ENCODE peak calls at places on chromosomes 1 and 21, in nine cellular contexts. H is GM23338, N is sigmoid colon, G is stomach, F is HCT116, O is SK-N-SH, D is endothelial cell of umbilical vein, W is HepG2, Q is upper lobe of left lung. Y is an unnamed sample.

GRCh38 chr1:165629848-165630628 is 996 bp upstream of the MGST3 start:
- DNase-seq in H (peak; percentile 81), N (no peak), G (no peak), F (no peak), O (peak; percentile 55), D (no peak), W (no peak), Q (no peak), Y (no peak)

GRCh38 chr21:44615881-44616590 is 4.2 kb downstream of the KRTAP10-8 start:
- DNase-seq in H (no peak), N (no peak), G (no peak), F (no peak), O (no peak), D (no peak), W (no peak), Q (no peak), Y (no peak)

GRCh38 chr1:24117722-24118409 is 5.9 kb upstream of the MYOM3 start:
- DNase-seq in H (no peak), N (no peak), G (peak; percentile 32), F (peak; percentile 10), O (no peak), D (no peak), W (peak; percentile 54), Q (no peak), Y (peak; percentile 67)

GRCh38 chr1:36516372-36517018 is 33.8 kb upstream of the CSF3R start:
- DNase-seq in H (peak; percentile 86), N (peak; percentile 55), G (peak; percentile 67), F (peak; percentile 39), O (peak; percentile 87), D (peak; percentile 43), W (peak; percentile 60), Q (peak; percentile 82), Y (peak; percentile 24)

GRCh38 chr1:247487057-247487456 is 29.2 kb upstream of the OR2B11 start:
- DNase-seq in H (peak; percentile 72), N (no peak), G (no peak), F (peak; percentile 26), O (peak; percentile 35), D (peak; percentile 10), W (peak; percentile 20), Q (no peak), Y (peak; percentile 14)

GRCh38 chr1:208652300-208653160 is 408.3 kb upstream of the PLXNA2 start:
- DNase-seq in H (peak; percentile 82), N (peak; percentile 69), G (peak; percentile 50), F (peak; percentile 23), O (peak; percentile 80), D (peak; percentile 88), W (peak; percentile 23), Q (peak; percentile 40), Y (peak; percentile 53)

GRCh38 chr21:39523398-39523797 is 71.6 kb downstream of the SH3BGR start:
- DNase-seq in H (no peak), N (no peak), G (peak; percentile 85), F (no peak), O (no peak), D (no peak), W (no peak), Q (peak; percentile 72), Y (peak; percentile 65)

GRCh38 chr1:235999259-235999925 is 65.5 kb downstream of the NID1 start:
- DNase-seq in H (no peak), N (no peak), G (no peak), F (peak; percentile 31), O (no peak), D (peak; percentile 95), W (no peak), Q (no peak), Y (no peak)

GRCh38 chr1:117623141-117623540 is 17.3 kb downstream of the TENT5C start:
- DNase-seq in H (no peak), N (no peak), G (no peak), F (no peak), O (no peak), D (no peak), W (no peak), Q (no peak), Y (no peak)

GRCh38 chr1:117620440-117620839 is 14.6 kb downstream of the TENT5C start:
- DNase-seq in H (no peak), N (no peak), G (no peak), F (no peak), O (no peak), D (no peak), W (no peak), Q (no peak), Y (no peak)

GRCh38 chr1:117622726-117623125 is 16.9 kb downstream of the TENT5C start:
- DNase-seq in H (no peak), N (no peak), G (no peak), F (no peak), O (no peak), D (no peak), W (no peak), Q (no peak), Y (no peak)

GRCh38 chr1:117621316-117621715 is 15.5 kb downstream of the TENT5C start:
- DNase-seq in H (no peak), N (no peak), G (no peak), F (no peak), O (no peak), D (no peak), W (no peak), Q (no peak), Y (no peak)

DNA sequence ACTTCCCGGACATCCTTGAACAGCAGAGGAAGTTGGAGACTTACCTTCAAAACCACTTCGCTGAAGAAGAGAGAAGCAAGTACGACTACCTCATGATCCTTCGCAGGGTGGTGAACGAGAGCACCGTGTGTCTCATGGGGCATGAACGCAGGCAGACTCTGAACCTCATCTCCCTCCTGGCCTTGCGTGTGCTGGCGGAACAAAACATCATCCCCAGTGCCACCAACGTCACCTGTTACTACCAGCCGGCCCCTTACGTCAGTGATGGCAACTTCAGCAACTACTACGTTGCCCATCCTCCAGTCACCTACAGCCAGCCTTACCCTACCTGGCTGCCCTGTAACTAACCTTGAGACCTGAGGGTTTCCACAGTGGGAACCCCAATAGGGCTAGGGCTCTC is 17.9 kb downstream of the TENT5C start:
- DNase-seq in H (no peak), N (no peak), G (no peak), F (no peak), O (no peak), D (no peak), W (no peak), Q (no peak), Y (no peak)
- H3K36me3 ChIP-seq in H (no peaks in the 10 kb centered on the region), N (peaks cover 13% of the 10 kb centered on the region), G (no peaks in the 10 kb centered on the region), F (no peaks in the 10 kb centered on the region), O (no peaks in the 10 kb centered on the region), D (no peaks in the 10 kb centered on the region), W (no peaks in the 10 kb centered on the region), Q (no peaks in the 10 kb centered on the region), Y (no peaks in the 10 kb centered on the region)

GRCh38 chr1:40856656-40857302 is 5.4 kb downstream of the CITED4 start:
- DNase-seq in H (no peak), N (no peak), G (no peak), F (no peak), O (no peak), D (no peak), W (no peak), Q (no peak), Y (no peak)

GRCh38 chr1:40857737-40858136 is 4.4 kb downstream of the CITED4 start:
- DNase-seq in H (no peak), N (no peak), G (no peak), F (no peak), O (no peak), D (no peak), W (no peak), Q (peak; percentile 53), Y (no peak)

GRCh38 chr1:40856116-40856515 is 6.0 kb downstream of the CITED4 start:
- DNase-seq in H (no peak), N (no peak), G (no peak), F (no peak), O (no peak), D (no peak), W (no peak), Q (no peak), Y (no peak)

GRCh38 chr1:40853113-40853999 is 8.8 kb downstream of the CITED4 start:
- DNase-seq in H (no peak), N (no peak), G (no peak), F (no peak), O (no peak), D (no peak), W (no peak), Q (no peak), Y (no peak)

DNA sequence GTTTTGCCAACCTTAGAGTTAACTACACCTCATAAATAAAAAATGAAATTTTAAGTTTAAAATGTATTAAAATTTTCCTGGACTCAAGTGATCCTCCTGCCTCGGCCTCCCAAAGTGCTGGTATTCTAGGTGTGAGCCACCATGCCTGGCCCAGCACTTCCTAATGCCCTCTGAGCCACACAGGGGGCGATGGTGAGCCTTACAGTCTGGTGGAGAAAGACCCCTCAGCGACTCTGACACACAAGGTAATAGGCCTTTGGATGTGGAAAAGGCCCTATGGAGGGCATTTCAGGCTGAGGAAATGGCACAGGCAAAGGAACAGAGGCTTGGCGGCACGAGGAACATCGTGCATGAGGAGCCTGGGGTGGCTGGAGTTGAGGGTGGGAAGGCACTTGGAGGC is 6.7 kb downstream of the CITED4 start:
- DNase-seq in H (peak; percentile 83), N (no peak), G (no peak), F (no peak), O (no peak), D (no peak), W (peak; percentile 22), Q (no peak), Y (no peak)
- TF ChIP-seq CTCF in H (peak; percentile 64), N (no peak), G (no peak), F (peak; percentile 18), O (peak; percentile 44), D (peak; percentile 37), W (peak; percentile 64), Q (no peak), Y (no peak)

GRCh38 chr1:201170533-201171062 is 16.3 kb upstream of the TMEM9 start:
- DNase-seq in H (peak; percentile 94), N (peak; percentile 97), G (peak; percentile 97), F (peak; percentile 92), O (peak; percentile 97), D (peak; percentile 82), W (peak; percentile 99), Q (peak; percentile 97), Y (peak; percentile 97)
- TF ChIP-seq POLR2AphosphoS5 in H (peak; percentile 78), N (peak; percentile 92), G (peak; percentile 93), F (peak; percentile 99), O (peak; percentile 70), D (no peak), W (peak; percentile 88), Q (peak; percentile 40), Y (peak; percentile 88)

GRCh38 chr1:33008051-33008914 is 28.4 kb downstream of the AK2 start:
- DNase-seq in H (no peak), N (no peak), G (peak; percentile 83), F (no peak), O (no peak), D (no peak), W (no peak), Q (peak; percentile 91), Y (no peak)

GRCh38 chr1:33013791-33014190 is 22.9 kb downstream of the AK2 start:
- DNase-seq in H (no peak), N (no peak), G (no peak), F (no peak), O (no peak), D (no peak), W (no peak), Q (no peak), Y (no peak)

GRCh38 chr1:33012165-33012564 is 24.5 kb downstream of the AK2 start:
- DNase-seq in H (no peak), N (no peak), G (no peak), F (no peak), O (no peak), D (no peak), W (no peak), Q (no peak), Y (no peak)

GRCh38 chr1:33009561-33009960 is 27.1 kb downstream of the AK2 start:
- DNase-seq in H (no peak), N (no peak), G (no peak), F (no peak), O (no peak), D (no peak), W (no peak), Q (no peak), Y (no peak)

GRCh38 chr1:33010946-33011731 is 25.5 kb downstream of the AK2 start:
- DNase-seq in H (no peak), N (peak; percentile 78), G (peak; percentile 76), F (no peak), O (no peak), D (peak; percentile 86), W (no peak), Q (peak; percentile 68), Y (no peak)
- H3K36me3 ChIP-seq in H (peaks cover 54% of the 10 kb centered on the region), N (peaks cover 49% of the 10 kb centered on the region), G (peaks cover 26% of the 10 kb centered on the region), F (peaks cover 59% of the 10 kb centered on the region), O (peaks cover 42% of the 10 kb centered on the region), D (peaks cover 11% of the 10 kb centered on the region), W (peaks cover 22% of the 10 kb centered on the region), Q (peaks cover 33% of the 10 kb centered on the region), Y (peaks cover 25% of the 10 kb centered on the region)